ENCODE peak calls at places on chromosomes 3 and 15, in four cellular contexts. N is fibroblast of lung, S is cardiac muscle cell, E is left ventricle myocardium inferior. D is an unnamed sample. For H3K4me1, the result is how much of the 10 kb centered on the place peaks cover.

GRCh38 chr15:95596487-95596886 is 734.0 kb upstream of the NR2F2 start:
- DNase-seq in N (no peak), S (no peak), E (no peak), D (peak)

GRCh38 chr3:160583451-160583850 is 18.1 kb upstream of the KPNA4 start:
- DNase-seq in N (no peak), S (no peak), E (no peak), D (no peak)

GRCh38 chr3:50299929-50300680 is 900 bp upstream of the HYAL3 start:
- DNase-seq in N (peak), S (peak), E (peak), D (no peak)

GRCh38 chr15:74780523-74780982 is 1.3 kb upstream of the CSK start:
- DNase-seq in N (no peak), S (no peak), E (no peak), D (no peak)

GRCh38 chr3:100852882-100853281 is 140.3 kb downstream of the ABI3BP start:
- DNase-seq in N (no peak), S (no peak), E (no peak), D (no peak)

GRCh38 chr15:60179786-60180391 is 175.8 kb downstream of the FOXB1 start:
- DNase-seq in N (peak), S (peak), E (no peak), D (no peak)

GRCh38 chr3:96994995-96995394 is 180.6 kb downstream of the EPHA6 start:
- DNase-seq in N (no peak), S (no peak), E (no peak), D (no peak)

GRCh38 chr3:72270072-72270611 is 485.2 kb upstream of the PROK2 start:
- DNase-seq in N (peak), S (peak), E (peak), D (no peak)

GRCh38 chr3:42705039-42705767 is 2.6 kb upstream of the HHATL start:
- DNase-seq in N (no peak), S (no peak), E (no peak), D (no peak)

GRCh38 chr3:143443851-143444331 is 324.3 kb downstream of the CHST2 start:
- DNase-seq in N (peak), S (peak), E (no peak), D (no peak)

GRCh38 chr3:11379238-11379823 is 107.1 kb downstream of the ATG7 start:
- DNase-seq in N (peak), S (peak), E (no peak), D (no peak)

GRCh38 chr3:55167586-55168317 is 239.9 kb upstream of the LRTM1 start:
- DNase-seq in N (peak), S (no peak), E (no peak), D (no peak)

GRCh38 chr15:100295939-100296338 is 45.8 kb downstream of the ADAMTS17 start:
- DNase-seq in N (no peak), S (no peak), E (no peak), D (no peak)

GRCh38 chr15:100168787-100169186 is 173.0 kb downstream of the ADAMTS17 start:
- DNase-seq in N (no peak), S (no peak), E (no peak), D (no peak)

GRCh38 chr3:20890124-20890523 is 704.1 kb upstream of the SGO1 start:
- DNase-seq in N (no peak), S (no peak), E (no peak), D (no peak)

GRCh38 chr3:183260167-183260904 is 7.3 kb downstream of the B3GNT5 start:
- DNase-seq in N (no peak), S (peak), E (no peak), D (no peak)

GRCh38 chr3:152360303-152360702 is 91.6 kb downstream of the MBNL1 start:
- DNase-seq in N (no peak), S (no peak), E (no peak), D (no peak)

GRCh38 chr3:194608981-194609380 is 24.2 kb downstream of the TMEM44 start:
- DNase-seq in N (no peak), S (no peak), E (no peak), D (no peak)

GRCh38 chr3:143081844-143082778 is 37.5 kb upstream of the CHST2 start:
- DNase-seq in N (no peak), S (no peak), E (no peak), D (no peak)

GRCh38 chr15:43789409-43789808 is 2.7 kb upstream of the SERF2 start:
- DNase-seq in N (no peak), S (no peak), E (no peak), D (no peak)

GRCh38 chr3:66592061-66592875 is 91.4 kb upstream of the LRIG1 start:
- DNase-seq in N (peak), S (no peak), E (no peak), D (no peak)

GRCh38 chr3:61903931-61904657 is 342.7 kb downstream of the PTPRG start:
- DNase-seq in N (peak), S (peak), E (peak), D (no peak)

GRCh38 chr3:39107874-39108308 is 411 bp downstream of the TTC21A start:
- DNase-seq in N (peak), S (no peak), E (no peak), D (no peak)

GRCh38 chr3:143067201-143067600 is 52.4 kb upstream of the CHST2 start:
- DNase-seq in N (no peak), S (peak), E (no peak), D (no peak)

GRCh38 chr15:60889006-60889405 is 340.1 kb downstream of the RORA start:
- DNase-seq in N (no peak), S (no peak), E (no peak), D (no peak)

GRCh38 chr3:5231067-5231466 is 43.6 kb downstream of the EDEM1 start:
- DNase-seq in N (no peak), S (no peak), E (no peak), D (no peak)

GRCh38 chr3:58566398-58567250 is 10.6 kb downstream of the FAM107A start:
- DNase-seq in N (no peak), S (no peak), E (no peak), D (peak)

GRCh38 chr15:29840054-29840453 is 17.8 kb upstream of the TJP1 start:
- DNase-seq in N (no peak), S (no peak), E (no peak), D (no peak)

GRCh38 chr15:70302360-70302759 is 204.6 kb upstream of the TLE3 start:
- DNase-seq in N (no peak), S (no peak), E (no peak), D (no peak)

GRCh38 chr3:126360714-126361060 is 3.5 kb upstream of the KLF15 start:
- DNase-seq in N (no peak), S (no peak), E (no peak), D (no peak)

GRCh38 chr3:37906734-37907282 is 45.1 kb downstream of the CTDSPL start:
- DNase-seq in N (no peak), S (no peak), E (no peak), D (no peak)

GRCh38 chr3:172040078-172040975 is 949 bp downstream of the FNDC3B start:
- DNase-seq in N (peak), S (peak), E (peak), D (peak)

GRCh38 chr3:124778061-124778460 is 47.8 kb downstream of the UMPS start:
- DNase-seq in N (no peak), S (no peak), E (no peak), D (no peak)
- H3K4me1 ChIP-seq in N (under half), S (under half), E (half or more), D (under half)

GRCh38 chr15:41801185-41801584 is 26.7 kb upstream of the JMJD7 start:
- DNase-seq in N (no peak), S (no peak), E (no peak), D (no peak)
- H3K4me1 ChIP-seq in N (under half), S (half or more), E (under half), D (under half)

GRCh38 chr15:77895742-77896141 is 181.8 kb downstream of the TBC1D2B start:
- DNase-seq in N (no peak), S (no peak), E (no peak), D (no peak)
- H3K4me1 ChIP-seq in N (under half), S (under half), E (under half), D (under half)

GRCh38 chr3:129105862-129106261 is 15.7 kb downstream of the RAB43 start:
- DNase-seq in N (no peak), S (no peak), E (no peak), D (no peak)
- H3K4me1 ChIP-seq in N (under half), S (under half), E (under half), D (under half)

DNA sequence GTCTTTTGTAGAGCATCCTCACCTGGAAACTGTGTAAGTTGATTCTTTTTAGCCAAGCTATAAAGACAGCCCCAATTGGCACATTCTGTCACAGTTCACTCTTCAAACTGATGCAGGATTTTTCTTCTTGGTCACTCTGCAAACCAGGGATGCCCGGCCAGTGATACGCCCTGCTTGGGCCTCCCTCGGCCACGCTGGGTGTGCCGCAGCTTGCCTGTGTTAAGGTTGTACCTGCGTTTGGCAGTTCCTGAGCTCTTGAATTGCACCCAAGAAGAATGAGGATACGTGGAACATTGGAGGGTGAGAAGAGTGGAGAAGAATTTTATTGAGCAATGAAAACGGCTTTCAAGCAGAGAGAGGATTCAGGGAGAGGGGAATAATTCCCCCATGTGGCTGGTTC is 49.9 kb downstream of the PSMD6 start:
- DNase-seq in N (no peak), S (no peak), E (no peak), D (no peak)
- H3K4me1 ChIP-seq in N (under half), S (under half), E (half or more), D (under half)

DNA sequence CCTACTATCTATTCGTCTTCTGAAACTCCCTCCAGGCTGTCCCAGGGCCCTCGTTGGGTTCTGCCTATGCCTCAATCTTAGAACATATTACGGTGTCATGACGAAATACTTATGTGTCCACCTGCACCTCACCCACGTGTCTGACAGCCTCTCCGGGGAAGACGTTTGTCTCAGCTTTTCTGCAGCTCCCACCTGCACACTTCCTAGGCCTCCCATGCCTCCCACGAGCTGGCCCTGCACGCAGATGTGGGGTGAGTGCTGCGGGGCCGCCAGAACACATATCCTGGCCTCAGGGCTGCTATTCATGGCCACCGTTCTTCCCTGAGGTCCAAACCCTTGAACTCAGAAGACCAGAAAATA is 7.1 kb upstream of the MUSTN1 start:
- DNase-seq in N (no peak), S (no peak), E (no peak), D (no peak)
- H3K4me1 ChIP-seq in N (under half), S (under half), E (half or more), D (under half)

GRCh38 chr15:80068578-80068977 is 9.1 kb downstream of the ZFAND6 start:
- DNase-seq in N (peak), S (no peak), E (no peak), D (no peak)
- H3K4me1 ChIP-seq in N (under half), S (under half), E (half or more), D (under half)

GRCh38 chr3:155554777-155555445 is 190.0 kb downstream of the PLCH1 start:
- DNase-seq in N (no peak), S (no peak), E (no peak), D (no peak)

GRCh38 chr3:155553800-155554199 is 191.1 kb downstream of the PLCH1 start:
- DNase-seq in N (peak), S (no peak), E (no peak), D (no peak)

GRCh38 chr3:155556531-155556930 is 188.3 kb downstream of the PLCH1 start:
- DNase-seq in N (peak), S (no peak), E (no peak), D (no peak)

GRCh38 chr3:155560135-155560534 is 184.7 kb downstream of the PLCH1 start:
- DNase-seq in N (no peak), S (no peak), E (no peak), D (no peak)

GRCh38 chr3:155555479-155556065 is 189.3 kb downstream of the PLCH1 start:
- DNase-seq in N (no peak), S (no peak), E (no peak), D (no peak)
- H3K4me1 ChIP-seq in N (under half), S (under half), E (under half), D (under half)